ENCODE peak calls at places on chromosomes 16 and 17, in four cellular contexts. E is SK-N-SH, H is H1, J is K562. S is an unnamed sample.
A peak's percentile ranks its signal among the peaks of the same experiment; 100 is the strongest.

GRCh38 chr17:42459256-42459982 is 741 bp downstream of the ATP6V0A1 start:
- DNase-seq in H (no peak), E (peak; percentile 56), J (peak; percentile 85), S (no peak)

GRCh38 chr17:60169921-60170817 is 20.4 kb downstream of the CA4 start:
- DNase-seq in H (no peak), J (no peak), E (no peak), S (no peak)

GRCh38 chr16:66656547-66656946 is 40.0 kb downstream of the CMTM4 start:
- DNase-seq in J (no peak), E (no peak), H (no peak), S (no peak)

GRCh38 chr16:68713430-68713829 is 23.7 kb upstream of the CDH1 start:
- DNase-seq in J (no peak), E (no peak), H (no peak), S (no peak)

GRCh38 chr17:46730679-46731078 is 87.8 kb downstream of the WNT3 start:
- DNase-seq in J (no peak), H (no peak), E (no peak), S (no peak)

GRCh38 chr16:5502467-5502869 is 404.9 kb upstream of the EEF2KMT start:
- DNase-seq in E (peak; percentile 76), J (peak; percentile 55), H (peak; percentile 73), S (no peak)

GRCh38 chr16:48121276-48121675 is 34.5 kb downstream of the ABCC12 start:
- DNase-seq in J (no peak), H (no peak), E (peak; percentile 50), S (no peak)

GRCh38 chr17:20066253-20066652 is 57.1 kb downstream of the SPECC1 start:
- DNase-seq in J (no peak), E (no peak), H (no peak), S (no peak)

GRCh38 chr17:42188749-42189650 is 3.7 kb upstream of the HCRT start:
- DNase-seq in J (no peak), E (peak; percentile 1), H (no peak), S (no peak)

GRCh38 chr17:38455288-38455915 is 27.1 kb downstream of the ARHGAP23 start:
- DNase-seq in J (no peak), E (peak; percentile 67), H (no peak), S (no peak)

GRCh38 chr17:258045-258734 is 76.7 kb upstream of the DOC2B start:
- DNase-seq in H (peak; percentile 32), E (no peak), J (no peak), S (no peak)

GRCh38 chr17:47368262-47368661 is 44.5 kb downstream of the EFCAB13 start:
- DNase-seq in J (no peak), H (no peak), E (no peak), S (no peak)

GRCh38 chr16:7200320-7200719 is 132.3 kb upstream of the RBFOX1 start:
- DNase-seq in H (no peak), E (no peak), J (no peak), S (no peak)

GRCh38 chr16:83781-84615 is 6.0 kb downstream of the MPG start:
- DNase-seq in J (no peak), E (no peak), H (no peak), S (no peak)

GRCh38 chr17:30524847-30525246 is 47.6 kb downstream of the GOSR1 start:
- DNase-seq in H (no peak), J (no peak), E (no peak), S (no peak)

GRCh38 chr17:34619687-34620217 is 40.4 kb downstream of the TMEM132E start:
- DNase-seq in H (no peak), J (no peak), E (no peak), S (no peak)

GRCh38 chr17:55410722-55411462 is 10.7 kb downstream of the MMD start:
- DNase-seq in J (no peak), H (no peak), E (peak; percentile 53), S (no peak)

GRCh38 chr17:3944485-3945388 is 19.5 kb downstream of the ATP2A3 start:
- DNase-seq in E (peak; percentile 100), J (peak; percentile 74), H (peak; percentile 97), S (no peak)

GRCh38 chr17:48608921-48609505 is 1.8 kb downstream of the HOXB7 start:
- DNase-seq in J (peak; percentile 66), H (no peak), E (no peak), S (no peak)

GRCh38 chr17:13590441-13590840 is 11.3 kb downstream of the HS3ST3A1 start:
- DNase-seq in J (no peak), E (no peak), H (no peak), S (no peak)

GRCh38 chr17:82344175-82344907 is 10.8 kb upstream of the SECTM1 start:
- DNase-seq in H (no peak), E (no peak), J (no peak), S (no peak)

GRCh38 chr17:82348866-82349265 is 10.2 kb upstream of the TEX19 start:
- DNase-seq in J (no peak), E (no peak), H (no peak), S (no peak)

GRCh38 chr17:82348434-82348833 is 10.6 kb upstream of the TEX19 start:
- DNase-seq in J (no peak), H (no peak), E (no peak), S (no peak)

GRCh38 chr17:82345151-82345976 is 11.8 kb upstream of the SECTM1 start:
- DNase-seq in H (no peak), J (peak; percentile 96), E (no peak), S (no peak)

DNA sequence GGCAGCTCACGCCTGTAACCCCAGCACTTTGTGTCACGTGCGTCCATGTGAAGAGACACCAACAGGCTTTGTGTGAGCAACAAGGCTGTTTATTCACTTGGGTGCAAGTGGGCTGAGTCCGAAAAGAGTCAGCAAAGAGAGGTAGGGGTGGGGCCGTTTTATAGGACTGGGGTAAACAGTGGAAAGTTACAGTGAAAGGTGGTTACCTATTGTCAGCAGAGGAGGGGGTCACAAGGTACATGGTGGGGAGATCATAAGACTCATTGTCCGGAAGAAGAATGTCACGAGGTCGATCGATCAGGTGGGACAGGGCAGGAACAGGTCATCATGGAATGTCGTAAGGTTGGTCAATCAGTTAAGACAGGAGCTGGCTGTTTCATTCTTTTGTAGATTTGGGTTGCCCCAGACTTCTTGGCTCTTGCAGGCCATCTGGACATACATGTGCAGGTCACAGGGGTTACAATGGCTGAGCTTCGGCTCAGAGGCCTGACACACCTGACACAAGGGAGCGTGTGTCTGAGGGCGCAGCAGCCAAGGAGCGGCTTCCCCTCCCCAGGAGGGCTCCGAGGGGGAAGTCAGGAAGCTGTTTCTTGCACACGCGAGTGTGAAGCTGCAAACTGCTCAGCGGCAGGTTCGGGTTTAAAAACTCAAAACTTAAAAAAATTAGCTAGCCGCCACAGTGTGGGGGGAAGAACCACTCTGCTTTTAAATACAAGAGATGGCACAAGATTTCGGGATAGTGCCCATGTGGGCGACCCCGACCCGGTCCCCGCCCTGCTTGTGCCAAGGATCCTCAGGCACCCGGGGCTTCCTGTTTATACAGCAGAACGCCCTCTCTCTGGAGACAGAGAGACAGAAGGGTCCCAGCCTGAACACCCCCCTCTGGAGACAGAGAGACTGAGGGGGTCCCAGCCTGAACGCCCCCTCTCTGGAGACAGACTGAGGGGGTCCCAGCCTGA is 12.4 kb upstream of the TEX19 start:
- DNase-seq in J (peak; percentile 40), H (no peak), E (no peak), S (no peak)
- H2AFZ ChIP-seq in J (peak overlapping the region; percentile 74), H (no peak overlapping the region), E (no peak overlapping the region), S (no peak overlapping the region)

DNA sequence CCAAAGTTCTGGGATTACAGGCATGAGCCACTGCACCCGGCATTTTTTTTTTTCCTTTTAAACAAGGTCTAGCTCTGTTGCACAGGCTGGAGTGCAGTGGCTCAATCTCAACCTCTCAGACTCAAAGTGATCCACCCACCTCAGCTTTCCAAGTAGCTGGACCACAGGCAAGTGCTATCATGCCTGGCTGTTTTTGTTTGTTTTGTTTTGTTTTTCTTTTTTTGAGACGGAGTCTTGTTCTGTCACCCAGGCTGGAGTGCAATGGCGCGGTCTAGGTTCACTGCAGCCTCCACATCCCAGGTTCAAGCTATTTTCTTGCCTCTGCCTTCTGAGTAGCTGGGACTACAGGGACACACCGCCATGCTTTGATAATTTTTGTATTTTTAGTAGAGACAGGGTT is 19.1 kb upstream of the ZC3H7A start:
- DNase-seq in H (no peak), E (no peak), J (no peak), S (no peak)
- TF ChIP-seq CHD2 in H (no peak), E (no peak), J (no peak), S (no peak)

GRCh38 chr17:18179221-18179620 is 4.4 kb upstream of the ALKBH5 start:
- DNase-seq in H (no peak), J (no peak), E (no peak), S (no peak)
- H2AFZ ChIP-seq in H (no peak overlapping the region), J (no peak overlapping the region), E (no peak overlapping the region), S (no peak overlapping the region)

GRCh38 chr17:29018788-29019474 is 13.1 kb upstream of the SEZ6 start:
- DNase-seq in H (no peak), J (no peak), E (no peak), S (no peak)

GRCh38 chr17:29024456-29024952 is 18.4 kb upstream of the PIPOX start:
- DNase-seq in H (no peak), J (no peak), E (no peak), S (no peak)

GRCh38 chr17:29019475-29020181 is 13.8 kb upstream of the SEZ6 start:
- DNase-seq in J (no peak), H (peak; percentile 72), E (no peak), S (no peak)

GRCh38 chr17:29016635-29017034 is 10.8 kb upstream of the SEZ6 start:
- DNase-seq in E (no peak), J (no peak), H (no peak), S (no peak)

DNA sequence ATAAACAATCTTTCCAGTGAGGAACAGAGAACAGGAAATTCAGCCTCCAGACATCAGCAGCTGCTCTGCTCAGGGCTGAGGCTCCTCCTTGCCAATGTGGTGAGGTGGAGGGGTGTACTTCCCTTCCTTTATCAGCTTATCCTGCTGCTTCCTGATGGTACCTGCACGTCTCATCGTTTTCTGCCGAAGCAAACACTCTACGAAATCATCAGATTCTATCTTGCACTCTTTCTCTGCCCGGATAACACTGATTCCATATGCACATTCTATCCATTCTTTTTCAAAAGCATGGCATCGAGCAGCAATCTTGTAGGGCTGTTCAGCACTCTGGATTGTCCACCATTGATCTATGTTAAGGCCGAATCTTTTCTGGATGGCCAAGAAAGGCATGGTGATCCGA is 15.4 kb upstream of the SEZ6 start:
- DNase-seq in E (no peak), H (no peak), J (no peak), S (no peak)
- TF ChIP-seq CHD2 in E (no peak), H (no peak), J (no peak), S (no peak)

DNA sequence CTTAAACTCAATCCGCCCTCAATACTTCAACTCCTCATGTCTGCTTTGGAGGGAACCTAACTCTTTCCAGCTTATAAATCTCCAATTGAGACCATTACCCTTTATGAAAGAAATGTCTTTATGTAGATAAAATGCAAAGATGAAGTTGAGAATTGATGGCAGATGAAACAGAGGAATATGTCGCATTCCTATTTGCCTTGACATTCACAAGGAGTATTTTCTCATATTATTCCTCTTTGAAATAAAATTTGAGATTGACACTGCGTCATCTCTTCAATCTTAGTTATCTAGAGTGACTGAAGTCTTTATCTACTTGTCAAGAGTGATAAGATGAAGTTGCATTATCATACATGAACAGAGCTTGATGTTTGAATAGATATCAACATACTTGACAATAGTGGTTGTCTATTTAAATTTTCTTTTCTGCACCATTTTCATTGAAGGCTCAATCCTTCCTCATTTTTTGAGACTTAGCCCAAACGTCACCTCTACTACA is 574.4 kb upstream of the SOX9 start:
- DNase-seq in E (no peak), H (no peak), J (no peak), S (no peak)
- H2AFZ ChIP-seq in E (peak overlapping the region; percentile 30), H (no peak overlapping the region), J (no peak overlapping the region), S (no peak overlapping the region)

S was measured in GM12878.